ENCODE peak calls at places on chromosomes 4 and X, in eight cellular contexts. G is tibial artery, O is omental fat pad, Q is left ventricle myocardium inferior, H is Caco-2, I is A549, X is dorsolateral prefrontal cortex, W is progenitor cell of endocrine pancreas. P is an unnamed sample.

GRCh38 chrX:5388087-5388486 is 840.6 kb downstream of the NLGN4X start:
- DNase-seq in O (no peak), W (no peak), H (no peak), G (no peak), I (no peak), Q (no peak), X (no peak), P (no peak)

GRCh38 chr4:77418333-77418732 is 187.3 kb upstream of the CXCL13 start:
- DNase-seq in O (no peak), Q (no peak), X (no peak), I (peak), H (no peak), G (no peak), W (no peak), P (no peak)

GRCh38 chrX:3428762-3429161 is 82.3 kb upstream of the MXRA5 start:
- DNase-seq in O (no peak), W (no peak), H (no peak), Q (no peak), X (no peak), G (no peak), I (no peak), P (no peak)

GRCh38 chr4:43251760-43252317 is 359.3 kb downstream of the GRXCR1 start:
- DNase-seq in G (no peak), O (no peak), H (no peak), X (no peak), I (no peak), Q (no peak), W (no peak), P (no peak)

GRCh38 chr4:8365951-8366350 is 74.6 kb downstream of the ACOX3 start:
- DNase-seq in O (no peak), W (no peak), G (no peak), I (no peak), X (no peak), Q (no peak), H (no peak), P (no peak)

GRCh38 chr4:184843984-184844554 is 18.3 kb upstream of the ACSL1 start:
- DNase-seq in W (no peak), G (no peak), X (no peak), I (no peak), O (no peak), Q (no peak), H (peak), P (peak)

GRCh38 chr4:91824773-91825172 is 479.0 kb upstream of the GRID2 start:
- DNase-seq in H (no peak), Q (no peak), G (no peak), I (no peak), X (no peak), O (no peak), W (no peak), P (no peak)

GRCh38 chr4:83618431-83618830 is 82.5 kb downstream of the GPAT3 start:
- DNase-seq in X (no peak), I (peak), Q (peak), W (no peak), O (no peak), H (peak), G (no peak), P (no peak)

GRCh38 chr4:22460266-22460665 is 55.6 kb downstream of the ADGRA3 start:
- DNase-seq in O (no peak), I (no peak), W (no peak), X (no peak), H (peak), Q (no peak), G (no peak), P (no peak)

GRCh38 chr4:3114377-3114776 is 39.9 kb downstream of the HTT start:
- DNase-seq in I (no peak), H (no peak), O (no peak), G (no peak), Q (no peak), W (no peak), X (no peak), P (no peak)

GRCh38 chrX:72272868-72273267 is 4.2 kb downstream of the RPS4X start:
- DNase-seq in W (no peak), Q (no peak), G (no peak), I (peak), X (no peak), O (no peak), H (no peak), P (peak)

GRCh38 chr4:141567326-141567915 is 69.0 kb upstream of the IL15 start:
- DNase-seq in W (no peak), G (no peak), O (no peak), X (no peak), Q (no peak), H (no peak), I (peak), P (no peak)

GRCh38 chr4:3945511-3946290 is 179.5 kb downstream of the ADRA2C start:
- DNase-seq in X (no peak), W (no peak), H (no peak), I (no peak), Q (no peak), G (no peak), O (no peak), P (no peak)

GRCh38 chr4:150801833-150802232 is 213.3 kb downstream of the LRBA start:
- DNase-seq in G (no peak), I (no peak), H (no peak), X (no peak), O (no peak), Q (no peak), W (no peak), P (no peak)

GRCh38 chr4:150794706-150795105 is 212.8 kb downstream of the MAB21L2 start:
- DNase-seq in H (no peak), W (no peak), X (no peak), G (no peak), O (no peak), Q (no peak), I (no peak), P (no peak)

GRCh38 chr4:150799207-150799606 is 215.9 kb downstream of the LRBA start:
- DNase-seq in Q (no peak), G (no peak), O (no peak), H (no peak), W (no peak), I (peak), X (no peak), P (no peak)
- TF ChIP-seq CTCF in Q (no peak), G (no peak), O (no peak), H (peak), W (peak), I (peak), X (no peak), P (peak)

GRCh38 chr4:183287309-183287659 is 32.8 kb downstream of the CLDN22 start:
- DNase-seq in X (no peak), G (no peak), I (no peak), O (no peak), H (no peak), W (no peak), Q (no peak), P (no peak)

GRCh38 chr4:183291070-183291469 is 29.0 kb downstream of the CLDN22 start:
- DNase-seq in I (no peak), X (no peak), Q (no peak), O (no peak), G (no peak), W (no peak), H (no peak), P (no peak)

GRCh38 chr4:183287677-183288076 is 32.4 kb downstream of the CLDN22 start:
- DNase-seq in X (no peak), I (no peak), G (no peak), H (no peak), O (no peak), Q (no peak), W (no peak), P (no peak)

GRCh38 chr4:183289688-183290087 is 30.4 kb downstream of the CLDN22 start:
- DNase-seq in W (no peak), Q (no peak), G (no peak), I (peak), H (no peak), O (no peak), X (no peak), P (no peak)

GRCh38 chr4:183288955-183289354 is 31.1 kb downstream of the CLDN22 start:
- DNase-seq in H (no peak), X (no peak), Q (no peak), O (no peak), W (no peak), G (no peak), I (peak), P (no peak)
- TF ChIP-seq CTCF in H (no peak), X (no peak), Q (no peak), O (no peak), W (no peak), G (no peak), I (no peak), P (no peak)

DNA sequence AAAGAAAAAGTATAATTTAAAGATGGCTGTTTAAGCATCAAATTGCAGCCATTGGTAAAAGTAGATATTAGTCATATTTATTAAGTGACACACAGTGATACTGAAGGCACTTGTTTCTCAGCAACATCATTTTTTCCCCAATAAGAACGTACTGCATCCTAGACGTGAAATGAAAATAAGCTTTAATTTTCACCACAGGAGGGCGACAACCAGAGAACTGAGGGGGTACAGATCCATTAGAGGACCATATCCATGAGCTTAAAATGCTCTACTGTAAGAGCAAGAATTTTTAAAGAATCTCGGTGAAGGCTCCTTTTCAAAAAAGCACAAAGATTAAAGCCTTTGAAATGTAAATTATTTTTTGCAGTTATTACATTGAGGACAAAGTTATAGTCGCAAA is 33.4 kb downstream of the FRG1 start:
- DNase-seq in W (no peak), H (no peak), X (no peak), O (no peak), I (peak), Q (no peak), G (no peak), P (no peak)
- TF ChIP-seq CTCF in W (no peak), H (peak), X (no peak), O (no peak), I (peak), Q (no peak), G (no peak), P (peak)

GRCh38 chr4:110955748-110956147 is 332.9 kb upstream of the PITX2 start:
- DNase-seq in I (no peak), H (no peak), Q (no peak), W (no peak), O (no peak), X (no peak), G (no peak), P (no peak)

GRCh38 chr4:110962616-110963015 is 339.7 kb upstream of the PITX2 start:
- DNase-seq in I (no peak), Q (no peak), O (no peak), H (no peak), G (no peak), X (no peak), W (no peak), P (no peak)

GRCh38 chr4:110953898-110954297 is 331.0 kb upstream of the PITX2 start:
- DNase-seq in W (no peak), G (no peak), X (no peak), O (no peak), I (no peak), H (no peak), Q (no peak), P (no peak)

GRCh38 chr4:110963621-110964020 is 340.7 kb upstream of the PITX2 start:
- DNase-seq in Q (no peak), W (no peak), H (no peak), I (no peak), G (no peak), O (no peak), X (no peak), P (no peak)

DNA sequence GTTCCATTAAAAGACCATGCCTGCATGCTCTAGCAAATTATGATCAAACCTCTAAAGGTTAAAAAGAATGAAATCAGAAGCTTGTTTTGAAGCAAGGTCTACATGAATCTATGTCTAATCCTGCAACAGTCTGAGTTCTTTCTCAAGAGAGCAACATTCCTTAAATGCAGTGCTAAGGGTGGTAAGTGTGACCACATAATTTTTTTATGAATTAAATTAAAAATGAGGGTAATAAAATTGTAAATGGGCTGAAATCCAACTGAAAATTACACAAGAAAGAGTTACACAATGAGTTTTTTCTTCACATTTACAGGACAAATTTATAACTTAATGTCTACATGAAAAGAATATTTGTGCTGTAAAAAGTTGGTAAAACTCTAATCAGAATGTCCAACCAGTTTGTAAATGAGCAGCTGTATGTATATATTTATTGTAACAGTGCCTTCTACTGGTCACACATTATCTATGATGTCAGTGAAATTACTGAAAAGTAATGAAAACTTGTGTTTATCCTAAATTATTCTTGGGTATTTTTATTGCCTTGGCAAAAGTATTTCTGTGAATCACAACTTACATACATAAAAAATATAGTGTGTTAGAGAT is 336.3 kb upstream of the PITX2 start:
- DNase-seq in Q (no peak), I (peak), X (no peak), H (no peak), G (no peak), W (no peak), O (no peak), P (no peak)
- TF ChIP-seq CTCF in Q (peak), I (peak), X (no peak), H (peak), G (no peak), W (peak), O (no peak), P (peak)

DNA sequence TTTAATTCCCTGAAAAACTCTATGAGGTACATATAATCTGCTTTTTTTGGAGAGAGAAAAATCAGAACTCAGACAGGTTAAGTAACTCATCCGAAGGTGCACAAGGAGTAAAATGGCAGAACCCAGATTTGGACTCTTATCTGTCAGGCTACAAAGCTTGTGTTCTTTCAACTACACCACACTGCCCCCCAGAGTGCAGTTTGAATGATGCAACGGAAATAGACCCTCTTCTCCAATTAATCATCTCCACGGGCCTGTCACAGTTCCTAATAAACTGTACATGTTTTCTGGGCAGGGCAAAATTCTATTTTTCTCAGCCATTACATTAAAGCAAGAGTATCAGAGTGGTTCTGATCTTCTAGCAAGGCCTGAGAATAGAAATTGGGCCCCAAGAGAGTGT is 35.3 kb upstream of the DCX start:
- DNase-seq in I (peak), W (peak), H (peak), O (no peak), G (no peak), X (no peak), Q (no peak), P (no peak)
- TF ChIP-seq CTCF in I (peak), W (peak), H (no peak), O (no peak), G (no peak), X (peak), Q (peak), P (peak)

GRCh38 chrX:120316587-120317283 is 5.5 kb upstream of the TMEM255A start:
- DNase-seq in H (peak), O (no peak), Q (no peak), W (no peak), I (no peak), G (no peak), X (no peak), P (no peak)
- TF ChIP-seq CTCF in H (no peak), O (no peak), Q (no peak), W (no peak), I (no peak), G (no peak), X (no peak), P (no peak)

GRCh38 chr4:128385683-128386304 is 98.2 kb upstream of the PGRMC2 start:
- DNase-seq in Q (no peak), X (no peak), I (peak), H (no peak), W (no peak), G (no peak), O (no peak), P (no peak)
- TF ChIP-seq CTCF in Q (peak), X (no peak), I (peak), H (no peak), W (no peak), G (no peak), O (no peak), P (peak)

GRCh38 chr4:122053186-122053585 is 98.9 kb upstream of the BLTP1 start:
- DNase-seq in H (no peak), W (no peak), G (no peak), O (no peak), X (no peak), Q (no peak), I (no peak), P (no peak)
- TF ChIP-seq CTCF in H (no peak), W (no peak), G (no peak), O (no peak), X (no peak), Q (no peak), I (no peak), P (no peak)

GRCh38 chr4:6910340-6910959 is 824 bp downstream of the TBC1D14 start:
- DNase-seq in O (no peak), G (no peak), X (no peak), H (no peak), Q (no peak), W (no peak), I (peak), P (no peak)
- TF ChIP-seq CTCF in O (no peak), G (no peak), X (peak), H (peak), Q (no peak), W (peak), I (no peak), P (no peak)

DNA sequence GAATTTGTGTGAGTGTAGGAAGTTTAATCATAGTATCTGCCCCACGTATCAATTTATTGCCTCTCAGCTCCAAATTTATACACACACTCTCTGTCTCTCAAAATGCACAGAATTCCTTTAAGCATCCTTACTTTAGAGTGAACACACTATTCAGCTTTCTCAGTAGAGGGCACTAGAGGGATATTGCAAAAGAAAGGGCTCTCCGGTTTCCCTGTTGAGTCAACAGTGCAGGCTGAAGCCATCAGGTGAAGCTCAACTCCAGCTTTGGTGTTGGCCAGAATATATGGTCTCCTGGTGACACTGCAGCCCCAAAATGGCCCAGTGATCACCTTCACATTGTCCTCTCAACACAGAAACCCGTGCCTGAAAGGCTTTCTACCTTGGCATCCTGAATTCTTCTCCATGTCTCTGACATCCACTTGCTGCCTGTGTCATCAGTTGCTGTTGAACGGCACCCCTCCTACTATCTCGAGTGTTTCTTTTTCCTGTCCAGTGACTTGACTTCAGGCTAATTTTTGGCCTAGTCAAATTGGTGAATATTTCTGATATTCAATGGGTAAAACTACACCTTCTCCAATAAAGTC is 670.5 kb downstream of the GABRG1 start:
- DNase-seq in H (no peak), W (no peak), Q (no peak), X (no peak), I (peak), O (no peak), G (no peak), P (no peak)
- TF ChIP-seq CTCF in H (no peak), W (peak), Q (peak), X (peak), I (no peak), O (no peak), G (no peak), P (peak)